ENCODE peak calls at places on chromosomes 5 and 9, in four cellular contexts. J is brain microvascular endothelial cell; M is hepatocyte; W is CD8-positive, alpha-beta memory T cell. V is an unnamed sample. For H3K36me3 and H3K27me3, the result is how much of the 10 kb centered on the place peaks cover.

GRCh38 chr5:59760798-59761348 is 132.7 kb downstream of the PDE4D start:
- DNase-seq in J (peak), W (no peak), M (peak), V (no peak)

GRCh38 chr5:158739941-158740340 is 359.8 kb downstream of the EBF1 start:
- DNase-seq in J (no peak), M (peak), W (no peak), V (peak)

GRCh38 chr5:168658394-168658793 is 79.2 kb upstream of the PANK3 start:
- DNase-seq in W (no peak), M (no peak), J (no peak), V (no peak)

GRCh38 chr5:105953616-105954015 is 1717.1 kb downstream of the EFNA5 start:
- DNase-seq in W (no peak), M (no peak), J (no peak), V (no peak)

GRCh38 chr5:98179791-98180755 is 593.4 kb upstream of the RGMB start:
- DNase-seq in W (no peak), M (no peak), J (peak), V (no peak)

GRCh38 chr9:27276182-27277030 is 20.5 kb downstream of the EQTN start:
- DNase-seq in M (peak), W (no peak), J (peak), V (peak)

GRCh38 chr9:135332979-135333748 is 146.4 kb upstream of the PPP1R26 start:
- DNase-seq in J (no peak), M (no peak), W (no peak), V (peak)

GRCh38 chr5:31607546-31607945 is 31.4 kb upstream of the PDZD2 start:
- DNase-seq in M (no peak), J (no peak), W (no peak), V (no peak)

GRCh38 chr5:75340714-75341478 is 3.9 kb downstream of the HMGCR start:
- DNase-seq in J (no peak), W (no peak), M (no peak), V (no peak)

GRCh38 chr5:180604271-180604670 is 13.0 kb upstream of the SCGB3A1 start:
- DNase-seq in M (no peak), J (no peak), W (no peak), V (peak)

GRCh38 chr9:89153618-89154017 is 25.0 kb downstream of the SHC3 start:
- DNase-seq in J (peak), M (no peak), W (no peak), V (no peak)

GRCh38 chr5:72015103-72015548 is 92.1 kb upstream of the MAP1B start:
- DNase-seq in M (peak), W (no peak), J (peak), V (no peak)

GRCh38 chr9:92158097-92158601 is 42.9 kb upstream of the SPTLC1 start:
- DNase-seq in M (no peak), J (no peak), W (no peak), V (no peak)

GRCh38 chr5:170306381-170306790 is 8.8 kb upstream of the LCP2 start:
- DNase-seq in M (peak), W (no peak), J (peak), V (no peak)

DNA sequence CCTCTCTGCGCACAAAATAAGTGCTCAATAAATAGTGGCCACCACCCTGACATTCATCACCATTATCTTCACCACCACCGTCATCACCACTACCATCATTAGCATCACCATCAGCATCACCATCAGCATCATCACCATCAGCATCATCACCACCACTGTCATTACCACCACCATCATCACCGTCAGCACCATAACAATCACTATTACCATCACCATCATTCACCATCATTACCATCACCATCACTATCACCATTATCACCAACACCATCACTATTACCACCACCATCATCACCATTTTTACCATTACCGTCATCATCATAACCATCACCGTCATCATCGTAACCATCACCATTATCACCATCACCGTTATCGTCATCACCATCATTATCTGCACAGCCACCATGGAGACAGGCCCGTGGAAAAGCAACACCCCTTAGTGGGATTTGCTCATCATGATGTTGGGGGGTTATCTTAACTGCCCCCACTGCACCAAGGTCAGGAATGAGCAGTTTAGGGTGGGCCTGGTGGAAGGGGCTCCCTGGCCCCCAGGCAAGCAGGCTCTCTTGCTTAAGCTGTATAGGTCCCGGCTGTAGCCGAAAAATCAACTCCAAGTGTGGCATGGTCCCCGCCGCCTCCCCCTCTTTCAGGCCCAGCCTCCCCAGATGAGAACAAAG is 18.1 kb downstream of the AKNA start:
- DNase-seq in J (no peak), W (no peak), M (no peak), V (no peak)
- H3K4me3 ChIP-seq in J (no peak), W (no peak), M (no peak), V (no peak)

GRCh38 chr9:36346578-36346977 is 53.5 kb downstream of the RNF38 start:
- DNase-seq in J (no peak), M (no peak), W (no peak), V (no peak)

GRCh38 chr9:36341936-36342577 is 58.0 kb downstream of the RNF38 start:
- DNase-seq in M (no peak), W (no peak), J (no peak), V (no peak)

GRCh38 chr9:36345103-36345846 is 54.8 kb downstream of the RNF38 start:
- DNase-seq in J (no peak), W (no peak), M (no peak), V (peak)
- H3K36me3 ChIP-seq in J (under half), W (under half), M (under half), V (under half)

DNA sequence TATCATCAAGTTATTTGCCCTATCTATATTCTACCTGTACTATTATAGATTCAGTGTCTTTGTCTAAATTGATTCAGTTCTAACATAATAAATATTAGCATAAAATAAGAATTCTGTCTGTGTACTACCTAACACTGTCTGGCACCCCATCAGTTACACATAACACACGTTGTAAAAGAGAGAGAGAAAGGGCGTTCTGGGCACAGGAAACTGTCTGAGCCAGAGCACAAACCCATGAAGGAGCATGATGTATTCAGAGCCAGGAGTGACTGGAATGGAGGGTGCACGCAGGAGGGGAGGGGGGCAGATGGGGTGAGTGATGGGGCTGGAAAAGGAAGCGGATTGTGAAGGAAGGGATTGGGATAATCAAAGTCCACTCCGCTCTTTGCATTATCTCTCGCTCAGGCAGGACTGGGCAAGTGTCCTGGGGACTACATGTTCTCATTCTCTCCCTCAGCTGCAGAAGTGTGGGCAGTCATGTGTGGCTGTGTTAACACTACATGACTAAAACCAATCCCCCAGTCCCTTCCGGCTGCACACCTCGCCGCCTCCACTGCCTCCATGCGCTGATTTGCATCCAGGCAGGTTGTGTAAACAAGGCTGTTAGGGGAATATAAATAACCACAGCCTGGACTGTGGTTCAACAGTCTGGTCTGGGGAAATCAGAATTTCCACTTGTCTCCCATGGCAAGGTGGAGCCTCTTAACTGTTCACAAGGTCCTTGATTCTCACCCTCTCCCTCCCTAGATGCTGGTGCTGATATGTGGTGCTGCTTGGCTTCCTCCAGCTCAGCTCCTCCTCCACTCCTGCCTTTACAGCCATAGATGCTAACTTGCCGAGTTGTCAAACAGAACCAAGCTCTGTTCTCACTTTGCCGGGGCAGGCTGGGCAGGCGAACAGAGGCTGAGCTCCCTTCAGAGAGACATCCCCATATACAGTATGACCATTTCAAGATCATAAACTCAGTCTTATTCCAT is 367.5 kb upstream of the BRINP1 start:
- DNase-seq in W (no peak), M (no peak), J (no peak), V (no peak)
- H3K27me3 ChIP-seq in W (under half), M (under half), J (under half), V (under half)

GRCh38 chr5:76663573-76663972 is 40.4 kb upstream of the F2RL2 start:
- DNase-seq in W (no peak), M (no peak), J (no peak), V (no peak)
- H3K4me3 ChIP-seq in W (no peak), M (no peak), J (no peak), V (no peak)

GRCh38 chr5:138186002-138186447 is 7.1 kb downstream of the KIF20A start:
- DNase-seq in M (no peak), W (no peak), J (no peak), V (no peak)
- H3K36me3 ChIP-seq in M (under half), W (under half), J (under half), V (half or more)

GRCh38 chr5:172790496-172790889 is 19.5 kb upstream of the DUSP1 start:
- DNase-seq in M (no peak), W (no peak), J (no peak), V (no peak)

GRCh38 chr5:172789687-172790495 is 18.9 kb upstream of the DUSP1 start:
- DNase-seq in J (no peak), W (no peak), M (no peak), V (no peak)

GRCh38 chr5:172785429-172786088 is 14.6 kb upstream of the DUSP1 start:
- DNase-seq in J (no peak), M (no peak), W (no peak), V (no peak)

GRCh38 chr5:172788771-172789686 is 18.0 kb upstream of the DUSP1 start:
- DNase-seq in W (no peak), M (peak), J (no peak), V (no peak)

GRCh38 chr5:172786736-172787462 is 15.9 kb upstream of the DUSP1 start:
- DNase-seq in M (no peak), W (no peak), J (no peak), V (no peak)
- H3K27me3 ChIP-seq in M (under half), W (under half), J (under half), V (under half)